ENCODE peak calls at places on chromosome 9, in nine cellular contexts. One of them, this sample, is unnamed.

GRCh38 chr9:137589441-137590122 is 730 bp downstream of the ZMYND19 start:
- DNase-seq in AG04450: no peak
- DNase-seq in breast epithelium: no peak
- DNase-seq in astrocyte: peak; percentile 3
- DNase-seq in ovary: no peak
- DNase-seq in tibial artery: no peak
- DNase-seq in left ventricle myocardium inferior: no peak
- DNase-seq in prostate gland: no peak
- DNase-seq in OCI-LY7: peak; percentile 52
- DNase-seq in this sample: no peak

GRCh38 chr9:126159661-126160060 is 167.0 kb upstream of the MVB12B start:
- DNase-seq in AG04450: no peak
- DNase-seq in OCI-LY7: no peak
- DNase-seq in breast epithelium: no peak
- DNase-seq in left ventricle myocardium inferior: no peak
- DNase-seq in astrocyte: no peak
- DNase-seq in ovary: peak; percentile 4
- DNase-seq in prostate gland: no peak
- DNase-seq in tibial artery: no peak
- DNase-seq in this sample: no peak

GRCh38 chr9:131475956-131476776 is 26.6 kb upstream of the POMT1 start:
- DNase-seq in breast epithelium: no peak
- DNase-seq in astrocyte: no peak
- DNase-seq in ovary: peak; percentile 40
- DNase-seq in prostate gland: no peak
- DNase-seq in tibial artery: no peak
- DNase-seq in OCI-LY7: no peak
- DNase-seq in left ventricle myocardium inferior: no peak
- DNase-seq in AG04450: no peak
- DNase-seq in this sample: no peak

GRCh38 chr9:109463924-109464625 is 34.0 kb downstream of the PTPN3 start:
- DNase-seq in AG04450: no peak
- DNase-seq in tibial artery: no peak
- DNase-seq in left ventricle myocardium inferior: no peak
- DNase-seq in astrocyte: no peak
- DNase-seq in breast epithelium: no peak
- DNase-seq in OCI-LY7: no peak
- DNase-seq in ovary: no peak
- DNase-seq in prostate gland: no peak
- DNase-seq in this sample: no peak

GRCh38 chr9:96674914-96675538 is 19.9 kb upstream of the PRXL2C start:
- DNase-seq in OCI-LY7: no peak
- DNase-seq in AG04450: no peak
- DNase-seq in breast epithelium: no peak
- DNase-seq in tibial artery: no peak
- DNase-seq in left ventricle myocardium inferior: no peak
- DNase-seq in prostate gland: no peak
- DNase-seq in astrocyte: peak; percentile 68
- DNase-seq in ovary: no peak
- DNase-seq in this sample: no peak

GRCh38 chr9:131728961-131729360 is 10.9 kb downstream of the RAPGEF1 start:
- DNase-seq in left ventricle myocardium inferior: no peak
- DNase-seq in ovary: no peak
- DNase-seq in breast epithelium: no peak
- DNase-seq in tibial artery: no peak
- DNase-seq in AG04450: no peak
- DNase-seq in OCI-LY7: peak; percentile 90
- DNase-seq in prostate gland: no peak
- DNase-seq in astrocyte: no peak
- DNase-seq in this sample: no peak

GRCh38 chr9:19894975-19895374 is 106.1 kb upstream of the SLC24A2 start:
- DNase-seq in prostate gland: no peak
- DNase-seq in astrocyte: peak; percentile 5
- DNase-seq in AG04450: peak; percentile 2
- DNase-seq in OCI-LY7: no peak
- DNase-seq in breast epithelium: no peak
- DNase-seq in left ventricle myocardium inferior: no peak
- DNase-seq in ovary: no peak
- DNase-seq in tibial artery: no peak
- DNase-seq in this sample: no peak

GRCh38 chr9:38142201-38142600 is 73.2 kb upstream of the SHB start:
- DNase-seq in astrocyte: peak; percentile 78
- DNase-seq in OCI-LY7: no peak
- DNase-seq in AG04450: no peak
- DNase-seq in prostate gland: no peak
- DNase-seq in ovary: no peak
- DNase-seq in tibial artery: no peak
- DNase-seq in breast epithelium: no peak
- DNase-seq in left ventricle myocardium inferior: no peak
- DNase-seq in this sample: no peak

GRCh38 chr9:72931437-72931836 is 21.4 kb downstream of the ALDH1A1 start:
- DNase-seq in breast epithelium: no peak
- DNase-seq in prostate gland: no peak
- DNase-seq in AG04450: no peak
- DNase-seq in astrocyte: peak; percentile 18
- DNase-seq in OCI-LY7: no peak
- DNase-seq in left ventricle myocardium inferior: no peak
- DNase-seq in tibial artery: no peak
- DNase-seq in ovary: no peak
- DNase-seq in this sample: no peak

GRCh38 chr9:18421391-18421790 is 52.6 kb upstream of the ADAMTSL1 start:
- DNase-seq in tibial artery: no peak
- DNase-seq in prostate gland: no peak
- DNase-seq in left ventricle myocardium inferior: no peak
- DNase-seq in AG04450: no peak
- DNase-seq in astrocyte: no peak
- DNase-seq in OCI-LY7: no peak
- DNase-seq in ovary: no peak
- DNase-seq in breast epithelium: no peak
- DNase-seq in this sample: no peak

GRCh38 chr9:134861586-134862334 is 18.9 kb upstream of the FCN2 start:
- DNase-seq in prostate gland: no peak
- DNase-seq in OCI-LY7: no peak
- DNase-seq in tibial artery: peak; percentile 13
- DNase-seq in AG04450: no peak
- DNase-seq in left ventricle myocardium inferior: no peak
- DNase-seq in ovary: peak; percentile 28
- DNase-seq in breast epithelium: no peak
- DNase-seq in astrocyte: no peak
- DNase-seq in this sample: no peak

GRCh38 chr9:134855900-134856377 is 24.7 kb upstream of the FCN2 start:
- DNase-seq in breast epithelium: no peak
- DNase-seq in left ventricle myocardium inferior: no peak
- DNase-seq in prostate gland: no peak
- DNase-seq in AG04450: no peak
- DNase-seq in tibial artery: peak; percentile 5
- DNase-seq in ovary: peak; percentile 29
- DNase-seq in astrocyte: no peak
- DNase-seq in OCI-LY7: no peak
- DNase-seq in this sample: no peak

GRCh38 chr9:134860510-134860909 is 20.1 kb upstream of the FCN2 start:
- DNase-seq in AG04450: no peak
- DNase-seq in left ventricle myocardium inferior: no peak
- DNase-seq in ovary: peak; percentile 48
- DNase-seq in prostate gland: no peak
- DNase-seq in astrocyte: no peak
- DNase-seq in tibial artery: no peak
- DNase-seq in breast epithelium: no peak
- DNase-seq in OCI-LY7: no peak
- DNase-seq in this sample: no peak

GRCh38 chr9:134855231-134855899 is 25.2 kb upstream of the FCN2 start:
- DNase-seq in prostate gland: no peak
- DNase-seq in ovary: peak; percentile 28
- DNase-seq in tibial artery: peak; percentile 17
- DNase-seq in OCI-LY7: no peak
- DNase-seq in breast epithelium: no peak
- DNase-seq in astrocyte: no peak
- DNase-seq in left ventricle myocardium inferior: no peak
- DNase-seq in AG04450: no peak
- DNase-seq in this sample: no peak

DNA sequence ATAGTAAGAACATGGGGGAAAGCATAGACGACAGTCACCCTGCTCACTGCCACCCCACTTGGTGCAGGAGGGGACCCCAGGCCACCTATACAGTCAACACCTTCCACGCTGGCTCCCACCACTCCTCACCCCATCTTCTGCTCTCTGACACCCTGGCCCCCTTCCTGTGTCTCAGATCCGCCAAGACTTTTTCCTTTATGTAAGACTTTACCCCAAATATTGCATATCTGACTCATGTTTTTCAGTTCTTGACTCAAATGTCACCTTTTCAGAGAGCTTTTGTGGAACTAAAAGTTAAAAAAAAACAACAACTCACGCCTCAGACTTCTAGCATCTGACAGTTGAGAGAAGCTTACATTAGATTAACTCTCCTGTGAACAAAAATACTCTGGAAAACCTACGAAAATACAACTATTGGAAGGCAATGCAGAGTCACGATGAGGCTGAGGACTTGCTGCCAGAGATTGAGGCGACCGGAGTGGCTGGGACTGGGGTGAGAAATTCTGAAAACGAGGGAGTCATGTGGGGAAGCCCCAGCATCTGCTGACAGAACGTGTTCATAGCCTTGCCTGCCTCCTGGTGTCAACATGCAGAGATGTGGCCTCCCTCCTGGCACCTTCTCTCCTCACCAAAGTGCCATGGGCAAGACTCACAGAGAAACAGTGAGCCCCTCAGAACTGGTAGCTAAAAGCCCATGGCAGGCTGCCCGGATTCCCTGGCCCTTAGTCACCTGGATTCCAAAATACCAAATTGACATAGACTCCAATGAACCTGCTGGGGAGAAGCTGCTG is 22.4 kb upstream of the FCN2 start:
- DNase-seq in prostate gland: peak; percentile 47
- DNase-seq in ovary: peak; percentile 72
- DNase-seq in astrocyte: peak; percentile 56
- DNase-seq in OCI-LY7: no peak
- DNase-seq in tibial artery: peak; percentile 19
- DNase-seq in breast epithelium: peak; percentile 71
- DNase-seq in AG04450: no peak
- DNase-seq in left ventricle myocardium inferior: no peak
- DNase-seq in this sample: peak; percentile 81
- TF ChIP-seq CTCF in prostate gland: no peak
- TF ChIP-seq CTCF in ovary: no peak
- TF ChIP-seq CTCF in astrocyte: no peak
- TF ChIP-seq CTCF in OCI-LY7: peak; percentile 17
- TF ChIP-seq CTCF in tibial artery: no peak
- TF ChIP-seq CTCF in breast epithelium: no peak
- TF ChIP-seq CTCF in AG04450: peak; percentile 5
- TF ChIP-seq CTCF in left ventricle myocardium inferior: no peak
- TF ChIP-seq CTCF in this sample: peak; percentile 53

GRCh38 chr9:136343121-136343883 is 16.0 kb downstream of the GPSM1 start:
- DNase-seq in tibial artery: no peak
- DNase-seq in OCI-LY7: no peak
- DNase-seq in breast epithelium: no peak
- DNase-seq in ovary: no peak
- DNase-seq in left ventricle myocardium inferior: peak; percentile 82
- DNase-seq in prostate gland: no peak
- DNase-seq in astrocyte: no peak
- DNase-seq in AG04450: no peak
- DNase-seq in this sample: no peak
- TF ChIP-seq CTCF in tibial artery: no peak
- TF ChIP-seq CTCF in OCI-LY7: no peak
- TF ChIP-seq CTCF in breast epithelium: no peak
- TF ChIP-seq CTCF in ovary: no peak
- TF ChIP-seq CTCF in left ventricle myocardium inferior: no peak
- TF ChIP-seq CTCF in prostate gland: no peak
- TF ChIP-seq CTCF in astrocyte: no peak
- TF ChIP-seq CTCF in AG04450: no peak
- TF ChIP-seq CTCF in this sample: no peak

GRCh38 chr9:22986556-22986955 is 539.9 kb downstream of the DMRTA1 start:
- DNase-seq in AG04450: no peak
- DNase-seq in prostate gland: no peak
- DNase-seq in astrocyte: no peak
- DNase-seq in left ventricle myocardium inferior: no peak
- DNase-seq in tibial artery: no peak
- DNase-seq in OCI-LY7: no peak
- DNase-seq in breast epithelium: no peak
- DNase-seq in ovary: no peak
- DNase-seq in this sample: no peak
- TF ChIP-seq CTCF in AG04450: no peak
- TF ChIP-seq CTCF in prostate gland: no peak
- TF ChIP-seq CTCF in astrocyte: peak; percentile 6
- TF ChIP-seq CTCF in left ventricle myocardium inferior: no peak
- TF ChIP-seq CTCF in tibial artery: no peak
- TF ChIP-seq CTCF in OCI-LY7: no peak
- TF ChIP-seq CTCF in breast epithelium: no peak
- TF ChIP-seq CTCF in ovary: no peak
- TF ChIP-seq CTCF in this sample: no peak

DNA sequence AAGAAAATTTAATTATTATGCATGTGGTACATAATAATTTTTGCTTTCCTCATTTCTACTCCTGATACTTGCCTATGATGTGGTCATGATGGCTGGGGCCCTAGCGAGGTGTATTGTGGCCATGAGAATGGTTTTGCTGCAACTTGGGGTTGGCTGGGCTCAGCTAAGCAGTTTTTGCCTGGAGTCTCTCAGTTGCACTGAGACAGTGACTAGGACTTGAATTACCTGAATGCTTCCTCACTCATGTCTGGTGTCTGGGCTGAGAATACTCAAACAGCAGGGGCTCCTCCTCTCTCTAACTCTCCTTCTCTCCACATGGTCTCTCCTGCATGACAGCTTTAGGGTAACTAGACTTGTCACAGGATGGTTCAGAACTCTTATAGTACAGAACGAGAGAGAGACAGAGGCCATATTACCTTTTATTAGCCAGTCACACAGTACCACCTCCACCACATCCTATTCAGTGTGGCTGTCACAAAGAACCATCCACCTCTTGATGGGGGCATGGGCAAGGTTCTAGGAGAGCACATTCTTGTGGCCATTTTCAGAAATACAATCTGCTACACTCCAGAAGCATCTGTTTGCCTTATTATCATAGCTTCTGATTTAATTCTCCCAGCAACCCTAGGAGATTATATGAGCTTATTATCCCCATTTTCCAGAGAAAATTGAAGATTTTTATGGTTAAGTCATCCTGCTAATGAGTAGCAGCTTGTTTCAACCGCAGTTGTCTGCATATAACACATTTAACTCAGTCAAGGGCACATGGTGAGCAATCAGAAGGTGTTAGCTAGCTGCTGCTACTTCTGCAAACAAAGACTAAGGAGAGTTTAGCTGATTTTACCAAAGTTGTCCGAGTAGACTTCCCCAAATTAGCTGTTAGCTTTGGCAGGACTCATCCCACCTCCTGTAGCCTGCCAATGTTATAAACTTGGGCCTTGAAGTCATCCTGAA is 245.1 kb downstream of the DOCK8 start:
- DNase-seq in astrocyte: no peak
- DNase-seq in breast epithelium: no peak
- DNase-seq in prostate gland: no peak
- DNase-seq in OCI-LY7: peak; percentile 10
- DNase-seq in tibial artery: no peak
- DNase-seq in ovary: no peak
- DNase-seq in AG04450: no peak
- DNase-seq in left ventricle myocardium inferior: no peak
- DNase-seq in this sample: no peak
- TF ChIP-seq CTCF in astrocyte: no peak
- TF ChIP-seq CTCF in breast epithelium: no peak
- TF ChIP-seq CTCF in prostate gland: no peak
- TF ChIP-seq CTCF in OCI-LY7: peak; percentile 27
- TF ChIP-seq CTCF in tibial artery: no peak
- TF ChIP-seq CTCF in ovary: no peak
- TF ChIP-seq CTCF in AG04450: no peak
- TF ChIP-seq CTCF in left ventricle myocardium inferior: no peak
- TF ChIP-seq CTCF in this sample: no peak

GRCh38 chr9:130090915-130091314 is 37.2 kb downstream of the GPR107 start:
- DNase-seq in left ventricle myocardium inferior: no peak
- DNase-seq in OCI-LY7: no peak
- DNase-seq in ovary: no peak
- DNase-seq in breast epithelium: no peak
- DNase-seq in AG04450: no peak
- DNase-seq in prostate gland: no peak
- DNase-seq in astrocyte: no peak
- DNase-seq in tibial artery: no peak
- DNase-seq in this sample: no peak
- TF ChIP-seq CTCF in left ventricle myocardium inferior: no peak
- TF ChIP-seq CTCF in OCI-LY7: no peak
- TF ChIP-seq CTCF in ovary: no peak
- TF ChIP-seq CTCF in breast epithelium: no peak
- TF ChIP-seq CTCF in AG04450: peak; percentile 35
- TF ChIP-seq CTCF in prostate gland: no peak
- TF ChIP-seq CTCF in astrocyte: peak; percentile 7
- TF ChIP-seq CTCF in tibial artery: no peak
- TF ChIP-seq CTCF in this sample: no peak